ENCODE peak calls at places on chromosomes 5 and 9, in four cellular contexts. One of them, this sample, is unnamed.

GRCh38 chr5:18465833-18466681 is 831.8 kb downstream of the TAF11L14 start:
- DNase-seq in brain microvascular endothelial cell: peak
- DNase-seq in substantia nigra: peak
- DNase-seq in prostate gland: peak
- DNase-seq in this sample: peak

GRCh38 chr5:12920527-12920926 is 1016.3 kb upstream of the CTNND2 start:
- DNase-seq in brain microvascular endothelial cell: no peak
- DNase-seq in substantia nigra: no peak
- DNase-seq in prostate gland: no peak
- DNase-seq in this sample: no peak

GRCh38 chr9:136120119-136120393 is 1.4 kb upstream of the TMEM250 start:
- DNase-seq in brain microvascular endothelial cell: no peak
- DNase-seq in substantia nigra: no peak
- DNase-seq in prostate gland: no peak
- DNase-seq in this sample: no peak

GRCh38 chr5:174794941-174795672 is 70.7 kb downstream of the MSX2 start:
- DNase-seq in brain microvascular endothelial cell: peak
- DNase-seq in substantia nigra: no peak
- DNase-seq in prostate gland: no peak
- DNase-seq in this sample: no peak

GRCh38 chr5:16539169-16539666 is 73.6 kb upstream of the ZNF622 start:
- DNase-seq in brain microvascular endothelial cell: peak
- DNase-seq in substantia nigra: no peak
- DNase-seq in prostate gland: no peak
- DNase-seq in this sample: no peak

GRCh38 chr9:127837346-127837745 is 17.1 kb downstream of the ENG start:
- DNase-seq in brain microvascular endothelial cell: no peak
- DNase-seq in substantia nigra: no peak
- DNase-seq in prostate gland: no peak
- DNase-seq in this sample: no peak

GRCh38 chr5:170809551-170809950 is 26.0 kb downstream of the GABRP start:
- DNase-seq in brain microvascular endothelial cell: peak
- DNase-seq in substantia nigra: no peak
- DNase-seq in prostate gland: no peak
- DNase-seq in this sample: peak

GRCh38 chr9:114156311-114156657 is 947 bp downstream of the COL27A1 start:
- DNase-seq in brain microvascular endothelial cell: no peak
- DNase-seq in substantia nigra: no peak
- DNase-seq in prostate gland: no peak
- DNase-seq in this sample: no peak

GRCh38 chr9:76687861-76688374 is 76.3 kb upstream of the PCA3 start:
- DNase-seq in brain microvascular endothelial cell: peak
- DNase-seq in substantia nigra: no peak
- DNase-seq in prostate gland: no peak
- DNase-seq in this sample: no peak

GRCh38 chr5:353599-354580 is 32.4 kb downstream of the AHRR start:
- DNase-seq in brain microvascular endothelial cell: no peak
- DNase-seq in substantia nigra: no peak
- DNase-seq in prostate gland: no peak
- DNase-seq in this sample: no peak

GRCh38 chr5:84430863-84431663 is 46.4 kb upstream of the EDIL3 start:
- DNase-seq in brain microvascular endothelial cell: no peak
- DNase-seq in substantia nigra: no peak
- DNase-seq in prostate gland: no peak
- DNase-seq in this sample: no peak

GRCh38 chr5:102855684-102856373 is 100.7 kb downstream of the PAM start:
- DNase-seq in brain microvascular endothelial cell: no peak
- DNase-seq in substantia nigra: no peak
- DNase-seq in prostate gland: no peak
- DNase-seq in this sample: no peak

GRCh38 chr9:37776328-37776727 is 8.5 kb downstream of the EXOSC3 start:
- DNase-seq in brain microvascular endothelial cell: peak
- DNase-seq in substantia nigra: no peak
- DNase-seq in prostate gland: no peak
- DNase-seq in this sample: no peak

GRCh38 chr5:61055434-61056006 is 106.7 kb downstream of the SMIM15 start:
- DNase-seq in brain microvascular endothelial cell: peak
- DNase-seq in substantia nigra: no peak
- DNase-seq in prostate gland: no peak
- DNase-seq in this sample: no peak

GRCh38 chr5:175778951-175779475 is 92.4 kb upstream of the CPLX2 start:
- DNase-seq in brain microvascular endothelial cell: peak
- DNase-seq in substantia nigra: peak
- DNase-seq in prostate gland: peak
- DNase-seq in this sample: peak

GRCh38 chr5:123700624-123701023 is 188.6 kb downstream of the CSNK1G3 start:
- DNase-seq in brain microvascular endothelial cell: peak
- DNase-seq in substantia nigra: no peak
- DNase-seq in prostate gland: peak
- DNase-seq in this sample: no peak

GRCh38 chr5:120683580-120683979 is 219.5 kb downstream of the PRR16 start:
- DNase-seq in brain microvascular endothelial cell: no peak
- DNase-seq in substantia nigra: no peak
- DNase-seq in prostate gland: no peak
- DNase-seq in this sample: no peak

GRCh38 chr9:92706218-92706940 is 36.4 kb upstream of the IPPK start:
- DNase-seq in brain microvascular endothelial cell: no peak
- DNase-seq in substantia nigra: no peak
- DNase-seq in prostate gland: no peak
- DNase-seq in this sample: no peak

DNA sequence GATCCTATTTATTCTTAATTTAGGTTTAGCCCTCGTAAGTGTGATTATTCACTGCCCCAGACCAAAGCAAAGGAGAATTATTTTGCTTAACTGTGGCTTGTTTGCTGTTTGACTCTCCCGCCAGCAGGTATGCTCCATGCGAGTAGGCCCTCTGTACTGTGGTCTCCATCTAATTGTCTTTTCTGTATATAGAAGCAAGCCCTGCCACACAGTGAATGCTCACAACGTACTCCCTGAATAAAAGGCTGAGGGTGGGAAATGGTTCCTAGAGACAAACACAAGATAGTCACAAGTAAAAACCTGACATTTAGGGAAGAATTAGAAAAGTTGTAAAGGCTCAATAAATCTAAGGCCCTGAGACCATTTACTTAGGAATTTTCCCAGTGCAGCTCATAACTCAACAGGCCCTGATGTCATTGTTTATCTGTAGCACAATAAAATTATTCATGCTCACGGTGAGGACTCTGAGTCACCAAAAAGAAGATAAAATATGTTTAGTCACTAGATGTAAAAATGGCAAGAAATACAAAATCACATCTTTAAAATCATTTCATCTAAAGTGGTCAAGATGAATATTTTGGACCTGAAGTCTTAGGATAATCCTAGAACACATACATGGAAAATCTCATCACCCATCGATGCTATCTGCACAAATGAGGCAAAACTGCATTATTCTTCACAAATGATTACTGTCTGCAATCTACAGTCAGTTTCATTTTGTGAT is 473.2 kb downstream of the ENC1 start:
- DNase-seq in brain microvascular endothelial cell: peak
- DNase-seq in substantia nigra: no peak
- DNase-seq in prostate gland: peak
- DNase-seq in this sample: no peak
- H3K27ac ChIP-seq in brain microvascular endothelial cell: peak
- H3K27ac ChIP-seq in substantia nigra: no peak
- H3K27ac ChIP-seq in prostate gland: peak
- H3K27ac ChIP-seq in this sample: no peak

GRCh38 chr5:42811591-42812392 is at the start of gene SELENOP:
- DNase-seq in brain microvascular endothelial cell: no peak
- DNase-seq in substantia nigra: no peak
- DNase-seq in prostate gland: peak
- DNase-seq in this sample: no peak

GRCh38 chr5:42808888-42809611 is 2.6 kb downstream of the SELENOP start:
- DNase-seq in brain microvascular endothelial cell: no peak
- DNase-seq in substantia nigra: no peak
- DNase-seq in prostate gland: no peak
- DNase-seq in this sample: no peak

GRCh38 chr5:42812620-42813019 is 928 bp upstream of the SELENOP start:
- DNase-seq in brain microvascular endothelial cell: no peak
- DNase-seq in substantia nigra: no peak
- DNase-seq in prostate gland: no peak
- DNase-seq in this sample: no peak

GRCh38 chr5:42813533-42813932 is 1.8 kb upstream of the SELENOP start:
- DNase-seq in brain microvascular endothelial cell: no peak
- DNase-seq in substantia nigra: no peak
- DNase-seq in prostate gland: no peak
- DNase-seq in this sample: no peak

GRCh38 chr5:42810905-42811590 is 644 bp downstream of the SELENOP start:
- DNase-seq in brain microvascular endothelial cell: no peak
- DNase-seq in substantia nigra: no peak
- DNase-seq in prostate gland: no peak
- DNase-seq in this sample: no peak
- H3K27ac ChIP-seq in brain microvascular endothelial cell: no peak
- H3K27ac ChIP-seq in substantia nigra: peak
- H3K27ac ChIP-seq in prostate gland: peak
- H3K27ac ChIP-seq in this sample: peak

GRCh38 chr9:6708732-6709131 is 49.0 kb upstream of the KDM4C start:
- DNase-seq in brain microvascular endothelial cell: no peak
- DNase-seq in substantia nigra: no peak
- DNase-seq in prostate gland: no peak
- DNase-seq in this sample: no peak

DNA sequence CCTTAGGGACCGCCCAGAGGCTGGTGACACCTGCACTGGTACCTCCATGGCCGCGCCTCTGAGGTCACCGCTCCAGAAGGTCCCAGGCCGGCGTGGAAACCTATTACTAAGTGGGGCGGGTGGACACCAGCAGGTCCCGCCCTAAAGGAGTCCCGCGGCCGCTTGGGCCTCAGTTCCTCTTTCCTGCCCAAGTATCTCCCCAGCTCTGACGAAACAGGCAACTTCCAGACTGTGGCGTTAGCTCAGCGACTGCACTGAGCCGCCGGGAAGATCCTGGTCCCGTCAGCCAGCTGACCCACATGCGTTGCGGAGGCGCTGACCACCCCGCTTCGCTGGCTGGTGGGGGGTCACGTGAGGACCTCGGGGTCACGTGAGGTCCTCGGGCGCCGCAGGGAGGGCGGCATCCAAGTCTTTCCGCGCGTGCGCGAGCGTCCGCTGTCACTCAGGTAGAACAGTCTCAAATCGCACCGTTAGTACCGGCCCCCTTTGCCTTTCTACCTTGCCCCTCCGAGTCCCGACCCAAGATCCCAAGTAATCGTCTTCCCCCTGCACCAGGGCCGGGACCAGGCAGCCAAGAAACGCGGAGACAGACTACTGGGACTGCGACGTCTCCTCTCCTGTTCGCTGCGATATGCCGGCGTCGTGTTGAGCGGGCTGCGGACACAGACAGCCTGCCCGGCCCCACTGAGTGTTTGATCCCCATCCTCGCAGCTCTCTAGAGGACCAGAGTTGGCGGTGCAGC is 53.7 kb upstream of the KDM4C start:
- DNase-seq in brain microvascular endothelial cell: peak
- DNase-seq in substantia nigra: peak
- DNase-seq in prostate gland: peak
- DNase-seq in this sample: peak
- H3K27ac ChIP-seq in brain microvascular endothelial cell: no peak
- H3K27ac ChIP-seq in substantia nigra: peak
- H3K27ac ChIP-seq in prostate gland: peak
- H3K27ac ChIP-seq in this sample: peak

GRCh38 chr9:79641055-79641454 is 69.3 kb downstream of the TLE4 start:
- DNase-seq in brain microvascular endothelial cell: no peak
- DNase-seq in substantia nigra: no peak
- DNase-seq in prostate gland: no peak
- DNase-seq in this sample: no peak

GRCh38 chr9:79642671-79643070 is 70.9 kb downstream of the TLE4 start:
- DNase-seq in brain microvascular endothelial cell: no peak
- DNase-seq in substantia nigra: no peak
- DNase-seq in prostate gland: no peak
- DNase-seq in this sample: no peak

GRCh38 chr9:79644048-79644447 is 72.3 kb downstream of the TLE4 start:
- DNase-seq in brain microvascular endothelial cell: no peak
- DNase-seq in substantia nigra: no peak
- DNase-seq in prostate gland: no peak
- DNase-seq in this sample: no peak

GRCh38 chr9:79644601-79645000 is 72.8 kb downstream of the TLE4 start:
- DNase-seq in brain microvascular endothelial cell: no peak
- DNase-seq in substantia nigra: no peak
- DNase-seq in prostate gland: no peak
- DNase-seq in this sample: no peak

DNA sequence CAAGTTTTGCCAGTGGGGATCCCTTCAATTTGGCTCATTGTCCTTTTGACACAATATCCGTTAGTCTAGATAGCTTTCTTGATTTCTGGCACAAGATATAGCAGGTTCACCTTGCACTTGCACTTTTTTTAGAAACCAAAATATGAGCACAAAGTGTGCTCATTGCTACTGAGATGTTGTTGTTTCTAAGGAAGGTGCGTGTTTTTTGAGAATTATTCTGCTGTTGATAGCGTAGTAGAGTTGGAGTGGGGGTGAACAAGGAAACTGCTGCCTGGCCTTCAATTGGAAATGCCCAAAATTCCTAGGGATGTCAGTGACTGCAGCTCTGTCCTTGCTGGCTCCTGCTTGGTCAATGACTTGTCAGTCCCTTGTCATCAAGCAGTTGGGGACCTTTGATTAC is 73.3 kb downstream of the TLE4 start:
- DNase-seq in brain microvascular endothelial cell: no peak
- DNase-seq in substantia nigra: no peak
- DNase-seq in prostate gland: no peak
- DNase-seq in this sample: no peak
- H3K27ac ChIP-seq in brain microvascular endothelial cell: no peak
- H3K27ac ChIP-seq in substantia nigra: no peak
- H3K27ac ChIP-seq in prostate gland: no peak
- H3K27ac ChIP-seq in this sample: no peak

GRCh38 chr5:180294913-180295555 is 3.2 kb upstream of the MAPK9 start:
- DNase-seq in brain microvascular endothelial cell: no peak
- DNase-seq in substantia nigra: no peak
- DNase-seq in prostate gland: no peak
- DNase-seq in this sample: no peak
- H3K27ac ChIP-seq in brain microvascular endothelial cell: no peak
- H3K27ac ChIP-seq in substantia nigra: no peak
- H3K27ac ChIP-seq in prostate gland: no peak
- H3K27ac ChIP-seq in this sample: no peak

GRCh38 chr5:149936044-149936699 is 8.4 kb downstream of the PDE6A start:
- DNase-seq in brain microvascular endothelial cell: no peak
- DNase-seq in substantia nigra: no peak
- DNase-seq in prostate gland: no peak
- DNase-seq in this sample: no peak
- H3K27ac ChIP-seq in brain microvascular endothelial cell: no peak
- H3K27ac ChIP-seq in substantia nigra: no peak
- H3K27ac ChIP-seq in prostate gland: no peak
- H3K27ac ChIP-seq in this sample: no peak

DNA sequence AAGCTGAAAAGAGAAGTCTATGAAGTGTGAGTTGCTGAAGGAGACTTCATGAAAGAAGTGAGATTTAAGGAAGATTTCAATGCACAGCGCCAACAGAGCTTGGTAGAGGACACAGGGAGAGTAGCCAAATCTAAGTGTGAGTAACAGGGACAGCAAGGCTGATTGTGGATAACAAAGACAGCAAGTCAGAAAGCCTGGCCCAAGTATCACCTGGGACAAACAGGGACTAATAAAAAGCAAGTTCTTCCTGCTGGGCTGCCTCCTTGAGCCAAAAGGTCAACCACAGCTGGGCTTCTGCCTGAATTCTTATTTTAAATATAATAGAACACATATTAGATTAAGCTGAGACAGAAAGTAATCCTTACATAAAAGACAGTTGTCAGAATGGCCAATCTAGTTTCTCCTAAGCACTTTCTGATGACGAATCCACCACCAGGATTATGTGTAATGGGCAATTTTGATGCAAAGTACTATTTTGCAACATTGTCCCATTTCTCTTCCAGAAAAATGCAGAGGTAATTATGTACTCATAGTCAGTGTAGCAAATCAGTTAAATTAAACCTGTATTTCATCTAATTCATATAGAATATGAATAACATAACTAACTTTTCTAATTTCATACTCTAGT is 73.8 kb downstream of the MAPKAP1 start:
- DNase-seq in brain microvascular endothelial cell: no peak
- DNase-seq in substantia nigra: no peak
- DNase-seq in prostate gland: peak
- DNase-seq in this sample: no peak
- H3K27ac ChIP-seq in brain microvascular endothelial cell: no peak
- H3K27ac ChIP-seq in substantia nigra: no peak
- H3K27ac ChIP-seq in prostate gland: no peak
- H3K27ac ChIP-seq in this sample: no peak

This sample was measured in pancreas.